ENCODE peak calls at places on chromosome 3, in ten cellular contexts. C is H9, N is uterus, F is HFFc6, O is fibroblast of pulmonary artery, B is cardiac fibroblast, X is left ventricle myocardium inferior, U is WTC11, K is psoas muscle, W is nephron progenitor cell. G is an unnamed sample.

GRCh38 chr3:39177708-39178332 is 14.6 kb downstream of the XIRP1 start:
- DNase-seq in C (peak; percentile 90), N (peak; percentile 93), F (peak; percentile 91), O (peak; percentile 99), B (peak; percentile 97), X (peak; percentile 89), U (peak; percentile 79), K (peak; percentile 88), W (peak; percentile 67), G (peak; percentile 97)

GRCh38 chr3:44685128-44685800 is 27.2 kb upstream of the ZNF502 start:
- DNase-seq in C (peak; percentile 78), N (peak; percentile 63), F (peak; percentile 21), O (peak; percentile 89), B (peak; percentile 90), X (peak; percentile 77), U (peak; percentile 82), K (peak; percentile 75), W (peak; percentile 59), G (peak; percentile 84)

GRCh38 chr3:168575750-168576149 is 480.0 kb upstream of the GOLIM4 start:
- DNase-seq in C (no peak), N (no peak), F (no peak), O (no peak), B (no peak), X (no peak), U (no peak), K (no peak), W (no peak), G (no peak)

GRCh38 chr3:41199866-41200668 is 762 bp downstream of the CTNNB1 start:
- DNase-seq in C (peak; percentile 63), N (no peak), F (no peak), O (peak; percentile 30), B (peak; percentile 43), X (peak; percentile 37), U (peak; percentile 53), K (no peak), W (no peak), G (no peak)

GRCh38 chr3:57004154-57004730 is 56.2 kb upstream of the SPATA12 start:
- DNase-seq in C (no peak), N (no peak), F (no peak), O (no peak), B (no peak), X (no peak), U (no peak), K (no peak), W (no peak), G (no peak)

GRCh38 chr3:118828351-118828750 is 206.3 kb downstream of the IGSF11 start:
- DNase-seq in C (no peak), N (no peak), F (no peak), O (no peak), B (no peak), X (no peak), U (no peak), K (no peak), W (no peak), G (no peak)

GRCh38 chr3:193149998-193150397 is 91.0 kb upstream of the PLAAT1 start:
- DNase-seq in C (no peak), N (no peak), F (no peak), O (no peak), B (no peak), X (no peak), U (no peak), K (no peak), W (no peak), G (no peak)

GRCh38 chr3:143217283-143217682 is 97.7 kb downstream of the CHST2 start:
- DNase-seq in C (no peak), N (no peak), F (no peak), O (no peak), B (no peak), X (no peak), U (no peak), K (no peak), W (no peak), G (no peak)

GRCh38 chr3:20573175-20573574 is 387.2 kb upstream of the SGO1 start:
- DNase-seq in C (no peak), N (no peak), F (peak; percentile 60), O (peak; percentile 71), B (peak; percentile 44), X (no peak), U (no peak), K (no peak), W (no peak), G (peak; percentile 74)

DNA sequence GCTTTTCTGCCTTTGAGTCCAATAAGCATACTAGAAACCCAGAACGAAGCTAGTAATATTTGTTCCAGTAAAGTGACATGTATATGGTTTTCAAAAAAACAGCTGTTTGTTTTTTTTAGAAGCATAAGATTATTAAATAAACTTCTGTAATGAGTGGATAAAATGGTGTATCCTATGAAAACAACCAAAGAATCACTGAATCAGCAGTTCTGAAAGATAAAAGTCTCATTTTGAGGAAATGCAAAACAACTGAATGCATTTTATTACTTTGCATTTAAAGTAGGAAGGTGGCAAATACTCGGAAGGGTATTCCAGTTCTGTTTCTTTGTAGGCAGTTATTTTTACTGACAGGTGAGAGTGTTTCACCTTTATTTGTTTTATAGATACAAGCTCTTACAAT is 107.0 kb downstream of the CNTN4 start:
- DNase-seq in C (no peak), N (no peak), F (no peak), O (no peak), B (no peak), X (no peak), U (no peak), K (no peak), W (no peak), G (no peak)
- TF ChIP-seq CTCF in C (no peak), N (no peak), F (no peak), O (no peak), B (no peak), X (no peak), U (no peak), K (no peak), W (no peak), G (no peak)

GRCh38 chr3:10007126-10007782 is 19.0 kb upstream of the FANCD2 start:
- DNase-seq in C (no peak), N (no peak), F (no peak), O (no peak), B (no peak), X (no peak), U (no peak), K (no peak), W (no peak), G (no peak)

GRCh38 chr3:10006762-10007090 is 19.5 kb upstream of the FANCD2 start:
- DNase-seq in C (no peak), N (no peak), F (no peak), O (no peak), B (no peak), X (no peak), U (no peak), K (no peak), W (no peak), G (no peak)

GRCh38 chr3:10004506-10004905 is 17.9 kb upstream of the EMC3 start:
- DNase-seq in C (no peak), N (no peak), F (no peak), O (no peak), B (no peak), X (no peak), U (no peak), K (no peak), W (no peak), G (no peak)

GRCh38 chr3:10004960-10005564 is 18.4 kb upstream of the EMC3 start:
- DNase-seq in C (no peak), N (no peak), F (no peak), O (peak; percentile 26), B (peak; percentile 63), X (no peak), U (no peak), K (no peak), W (no peak), G (no peak)

GRCh38 chr3:10006048-10006761 is 19.6 kb upstream of the EMC3 start:
- DNase-seq in C (no peak), N (no peak), F (no peak), O (no peak), B (no peak), X (no peak), U (no peak), K (no peak), W (no peak), G (no peak)
- TF ChIP-seq CTCF in C (no peak), N (no peak), F (no peak), O (no peak), B (no peak), X (no peak), U (no peak), K (no peak), W (no peak), G (no peak)

GRCh38 chr3:140050977-140051957 is 116.3 kb downstream of the CLSTN2 start:
- DNase-seq in C (peak; percentile 40), N (no peak), F (no peak), O (no peak), B (no peak), X (peak; percentile 28), U (peak; percentile 30), K (no peak), W (no peak), G (peak; percentile 2)
- TF ChIP-seq CTCF in C (peak; percentile 56), N (peak; percentile 19), F (no peak), O (no peak), B (peak; percentile 5), X (peak; percentile 67), U (no peak), K (peak; percentile 20), W (no peak), G (peak; percentile 24)

DNA sequence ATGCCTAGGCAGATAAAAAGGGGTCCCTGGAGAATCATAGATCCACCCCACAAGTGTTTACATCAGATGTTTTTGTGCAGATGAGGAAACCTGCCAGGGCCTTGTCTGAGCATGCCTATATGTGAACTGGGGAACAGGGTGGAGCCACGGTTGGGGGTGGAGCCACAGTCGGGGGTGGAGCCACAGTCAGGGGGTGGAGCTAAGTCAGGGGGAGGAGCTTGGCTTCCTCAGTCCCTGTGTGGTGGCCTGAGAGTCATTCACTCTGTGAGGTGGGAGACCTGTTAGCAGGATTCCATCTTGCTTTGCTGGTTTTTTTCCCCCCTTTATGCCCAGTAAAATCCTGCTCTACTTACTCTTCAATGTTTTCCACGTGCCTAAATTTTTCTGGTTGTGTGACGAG is 57.8 kb upstream of the TGFBR2 start:
- DNase-seq in C (peak; percentile 77), N (no peak), F (no peak), O (no peak), B (peak; percentile 42), X (no peak), U (peak; percentile 69), K (no peak), W (peak; percentile 2), G (peak; percentile 47)
- TF ChIP-seq CTCF in C (no peak), N (no peak), F (no peak), O (no peak), B (no peak), X (no peak), U (no peak), K (no peak), W (no peak), G (no peak)

GRCh38 chr3:1251282-1252060 is 158.6 kb downstream of the CNTN6 start:
- DNase-seq in C (no peak), N (no peak), F (no peak), O (peak; percentile 10), B (peak; percentile 16), X (no peak), U (no peak), K (no peak), W (no peak), G (peak; percentile 86)
- TF ChIP-seq CTCF in C (peak; percentile 47), N (no peak), F (no peak), O (peak; percentile 10), B (no peak), X (no peak), U (no peak), K (no peak), W (no peak), G (peak; percentile 39)

GRCh38 chr3:121883507-121883906 is 10.7 kb upstream of the SLC15A2 start:
- DNase-seq in C (no peak), N (no peak), F (peak; percentile 5), O (peak; percentile 54), B (peak; percentile 43), X (no peak), U (no peak), K (no peak), W (no peak), G (peak; percentile 54)
- TF ChIP-seq CTCF in C (peak; percentile 72), N (no peak), F (peak; percentile 68), O (peak; percentile 45), B (peak; percentile 7), X (peak; percentile 36), U (peak; percentile 18), K (no peak), W (peak; percentile 17), G (peak; percentile 46)